ENCODE peak calls at places on chromosomes 3 and 15, in five cellular contexts. X, O, H, A and U are unnamed samples.

GRCh38 chr15:65292938-65293518 is 2.8 kb upstream of the RNU5A-1 start:
- DNase-seq in X (peak), O (peak), H (no peak), A (no peak), U (no peak)

GRCh38 chr3:47163023-47163989 is 607 bp downstream of the SETD2 start:
- DNase-seq in X (peak), O (peak), H (peak), A (peak), U (peak)

GRCh38 chr3:120908030-120908802 is at the start of gene STXBP5L:
- DNase-seq in X (peak), O (peak), H (no peak), A (peak), U (peak)

GRCh38 chr3:50950591-50950990 is 275.9 kb downstream of the DOCK3 start:
- DNase-seq in X (no peak), O (no peak), H (no peak), A (no peak), U (no peak)

GRCh38 chr3:113533534-113533892 is 1.2 kb downstream of the SIDT1 start:
- DNase-seq in X (no peak), O (no peak), H (peak), A (peak), U (no peak)

GRCh38 chr3:190533511-190534282 is 19.8 kb downstream of the IL1RAP start:
- DNase-seq in X (peak), O (peak), H (no peak), A (peak), U (peak)

GRCh38 chr15:51874751-51875644 is 45.5 kb downstream of the TMOD3 start:
- DNase-seq in X (peak), O (peak), H (no peak), A (peak), U (peak)

GRCh38 chr3:106811376-106811775 is 565.9 kb upstream of the CCDC54 start:
- DNase-seq in X (peak), O (peak), H (no peak), A (peak), U (peak)

GRCh38 chr15:24734391-24734790 is 58.8 kb downstream of the NPAP1 start:
- DNase-seq in X (no peak), O (no peak), H (no peak), A (no peak), U (no peak)

GRCh38 chr3:189756651-189757078 is 125.5 kb downstream of the TP63 start:
- DNase-seq in X (no peak), O (peak), H (no peak), A (no peak), U (no peak)

GRCh38 chr15:55917881-55918296 is 75.5 kb downstream of the NEDD4 start:
- DNase-seq in X (peak), O (peak), H (no peak), A (peak), U (peak)

GRCh38 chr15:80309769-80310384 is 57.9 kb upstream of the CTXND1 start:
- DNase-seq in X (peak), O (peak), H (no peak), A (peak), U (peak)

GRCh38 chr3:130459944-130460343 is 57.0 kb upstream of the COL6A6 start:
- DNase-seq in X (no peak), O (peak), H (no peak), A (no peak), U (no peak)

GRCh38 chr3:11091088-11091590 is 63.2 kb upstream of the HRH1 start:
- DNase-seq in X (no peak), O (no peak), H (no peak), A (peak), U (no peak)

GRCh38 chr3:186640473-186640818 is 247 bp downstream of the FETUB start:
- DNase-seq in X (peak), O (peak), H (no peak), A (no peak), U (no peak)

GRCh38 chr3:43620953-43621405 is 832 bp downstream of the ANO10 start:
- DNase-seq in X (peak), O (peak), H (no peak), A (peak), U (peak)

GRCh38 chr3:146161725-146162047 is 702 bp upstream of the PLOD2 start:
- DNase-seq in X (peak), O (peak), H (no peak), A (peak), U (peak)

GRCh38 chr3:112086018-112086854 is at the start of gene C3orf52:
- DNase-seq in X (peak), O (peak), H (peak), A (peak), U (peak)

GRCh38 chr3:17431004-17431403 is 311.4 kb downstream of the TBC1D5 start:
- DNase-seq in X (peak), O (peak), H (no peak), A (peak), U (peak)

GRCh38 chr3:113834983-113835382 is 3.6 kb upstream of the GRAMD1C start:
- DNase-seq in X (peak), O (no peak), H (no peak), A (no peak), U (peak)

GRCh38 chr3:24343084-24343783 is 151.4 kb downstream of the THRB start:
- DNase-seq in X (peak), O (peak), H (no peak), A (no peak), U (peak)

GRCh38 chr15:70559223-70559823 is 204.0 kb downstream of the UACA start:
- DNase-seq in X (peak), O (peak), H (peak), A (peak), U (peak)

GRCh38 chr3:151434151-151434890 is 26.5 kb downstream of the IGSF10 start:
- DNase-seq in X (peak), O (peak), H (no peak), A (no peak), U (peak)

GRCh38 chr3:107705046-107705445 is 182.3 kb downstream of the BBX start:
- DNase-seq in X (no peak), O (no peak), H (no peak), A (no peak), U (no peak)

GRCh38 chr3:41629072-41629471 is 332.8 kb downstream of the ULK4 start:
- DNase-seq in X (no peak), O (no peak), H (no peak), A (no peak), U (no peak)